ENCODE peak calls at places on chromosome 17, in six cellular contexts. N is tibial artery, C is BE2C, D is fibroblast of lung, Z is adrenal gland, L is cardiac muscle cell. K is an unnamed sample. For H3K4me1 and H3K36me3, the result is how much of the 10 kb centered on the place peaks cover.

GRCh38 chr17:10295728-10296343 is 77.0 kb downstream of the MYH13 start:
- DNase-seq in C (no peak), N (no peak), Z (peak), L (peak), D (peak), K (peak)

GRCh38 chr17:47262586-47262985 is 9.0 kb downstream of the ITGB3 start:
- DNase-seq in N (no peak), C (no peak), Z (no peak), D (no peak), L (no peak), K (no peak)

GRCh38 chr17:42675984-42676423 is 790 bp downstream of the PLEKHH3 start:
- DNase-seq in N (peak), L (peak), D (peak), C (peak), Z (peak), K (peak)

GRCh38 chr17:8489841-8490240 is 54.2 kb downstream of the NDEL1 start:
- DNase-seq in D (no peak), C (no peak), Z (no peak), L (no peak), N (no peak), K (no peak)

GRCh38 chr17:66737524-66737923 is 97.4 kb upstream of the CACNG5 start:
- DNase-seq in D (peak), Z (no peak), N (no peak), C (peak), L (peak), K (no peak)

GRCh38 chr17:58032691-58033415 is 25.8 kb upstream of the SRSF1 start:
- DNase-seq in D (no peak), N (no peak), Z (no peak), L (no peak), C (no peak), K (no peak)

GRCh38 chr17:52140601-52141000 is 17.9 kb downstream of the CA10 start:
- DNase-seq in C (no peak), N (no peak), Z (no peak), L (no peak), D (no peak), K (no peak)

GRCh38 chr17:38454528-38454927 is 26.3 kb downstream of the ARHGAP23 start:
- DNase-seq in C (peak), Z (peak), D (peak), N (peak), L (peak), K (peak)

GRCh38 chr17:6643460-6644125 is 2.7 kb downstream of the TXNDC17 start:
- DNase-seq in D (no peak), N (no peak), L (peak), Z (no peak), C (no peak), K (no peak)

GRCh38 chr17:828761-829160 is 46.6 kb downstream of the MRM3 start:
- DNase-seq in L (no peak), Z (no peak), C (no peak), D (no peak), N (no peak), K (no peak)

GRCh38 chr17:76382803-76383644 is 1.4 kb upstream of the SPHK1 start:
- DNase-seq in Z (peak), N (no peak), C (peak), L (peak), D (peak), K (peak)

GRCh38 chr17:34511931-34512330 is 67.5 kb upstream of the TMEM132E start:
- DNase-seq in L (no peak), C (no peak), Z (no peak), N (no peak), D (no peak), K (no peak)

GRCh38 chr17:2865228-2865627 is 69.0 kb downstream of the RAP1GAP2 start:
- DNase-seq in D (no peak), L (no peak), Z (no peak), C (no peak), N (no peak), K (no peak)

GRCh38 chr17:2871720-2872119 is 75.5 kb downstream of the RAP1GAP2 start:
- DNase-seq in D (no peak), N (no peak), L (no peak), Z (no peak), C (no peak), K (no peak)

GRCh38 chr17:2869604-2870003 is 73.4 kb downstream of the RAP1GAP2 start:
- DNase-seq in Z (no peak), N (no peak), D (no peak), C (no peak), L (no peak), K (no peak)

GRCh38 chr17:2871205-2871604 is 75.0 kb downstream of the RAP1GAP2 start:
- DNase-seq in D (no peak), C (no peak), L (no peak), Z (no peak), N (no peak), K (no peak)

DNA sequence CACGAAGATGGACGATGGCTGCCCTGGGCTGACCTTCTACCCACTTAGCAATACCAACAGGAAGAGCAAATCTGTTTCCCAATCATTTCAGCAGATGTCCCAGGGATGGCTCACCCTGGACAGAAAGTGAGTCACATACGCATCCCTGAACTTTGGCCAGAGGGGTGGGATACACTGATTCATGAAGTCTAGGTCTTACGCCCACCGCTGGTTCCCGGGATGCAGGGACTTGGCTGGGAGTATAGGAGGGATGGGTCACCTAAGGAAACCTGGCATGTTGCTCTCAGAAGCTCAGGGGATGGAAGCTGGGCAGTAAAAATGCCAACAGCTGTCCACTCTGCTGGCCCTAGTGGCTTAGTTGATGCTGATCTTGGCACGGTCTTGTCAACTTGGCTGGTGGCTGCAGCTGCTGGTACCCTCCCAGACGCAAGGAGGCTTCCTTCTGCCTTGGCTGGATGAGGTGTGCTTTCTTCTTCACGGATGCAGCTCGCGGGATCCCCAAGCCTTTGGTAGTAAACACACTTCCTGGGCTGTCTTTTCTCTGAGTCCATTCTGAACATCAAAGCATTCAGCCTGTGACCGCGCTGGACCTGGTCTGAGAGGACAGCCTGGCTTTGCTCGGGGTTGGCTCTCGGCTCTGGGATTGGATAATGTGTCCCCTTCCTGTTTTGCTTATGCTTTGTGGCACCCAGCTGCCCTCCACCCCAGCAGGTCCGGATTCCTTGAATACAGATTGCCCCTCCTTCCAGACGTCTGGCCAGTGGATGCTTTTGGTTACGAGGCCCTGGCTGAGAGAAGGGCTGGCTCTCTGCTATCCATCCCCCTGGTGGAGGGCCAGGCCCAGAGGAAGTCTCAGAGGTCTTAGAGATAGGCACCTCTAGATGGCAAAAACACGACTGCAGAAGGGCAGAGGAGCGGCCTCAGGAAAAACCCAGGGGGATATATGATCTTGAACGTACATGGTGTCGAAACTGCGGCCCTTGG is 71.5 kb downstream of the RAP1GAP2 start:
- DNase-seq in Z (no peak), D (peak), L (peak), C (no peak), N (no peak), K (no peak)
- H3K4me3 ChIP-seq in Z (no peak), D (no peak), L (no peak), C (no peak), N (no peak), K (no peak)

GRCh38 chr17:41654908-41655607 is 30.7 kb upstream of the KRT17 start:
- DNase-seq in N (no peak), Z (no peak), D (no peak), L (no peak), C (no peak), K (no peak)

GRCh38 chr17:41651625-41652460 is 27.5 kb upstream of the KRT17 start:
- DNase-seq in C (no peak), N (no peak), L (no peak), D (no peak), Z (no peak), K (peak)

GRCh38 chr17:41652461-41652960 is 28.1 kb upstream of the KRT17 start:
- DNase-seq in Z (no peak), L (no peak), N (no peak), D (no peak), C (no peak), K (no peak)

GRCh38 chr17:41654134-41654907 is 29.9 kb upstream of the KRT17 start:
- DNase-seq in D (no peak), L (no peak), N (no peak), C (no peak), Z (no peak), K (no peak)

DNA sequence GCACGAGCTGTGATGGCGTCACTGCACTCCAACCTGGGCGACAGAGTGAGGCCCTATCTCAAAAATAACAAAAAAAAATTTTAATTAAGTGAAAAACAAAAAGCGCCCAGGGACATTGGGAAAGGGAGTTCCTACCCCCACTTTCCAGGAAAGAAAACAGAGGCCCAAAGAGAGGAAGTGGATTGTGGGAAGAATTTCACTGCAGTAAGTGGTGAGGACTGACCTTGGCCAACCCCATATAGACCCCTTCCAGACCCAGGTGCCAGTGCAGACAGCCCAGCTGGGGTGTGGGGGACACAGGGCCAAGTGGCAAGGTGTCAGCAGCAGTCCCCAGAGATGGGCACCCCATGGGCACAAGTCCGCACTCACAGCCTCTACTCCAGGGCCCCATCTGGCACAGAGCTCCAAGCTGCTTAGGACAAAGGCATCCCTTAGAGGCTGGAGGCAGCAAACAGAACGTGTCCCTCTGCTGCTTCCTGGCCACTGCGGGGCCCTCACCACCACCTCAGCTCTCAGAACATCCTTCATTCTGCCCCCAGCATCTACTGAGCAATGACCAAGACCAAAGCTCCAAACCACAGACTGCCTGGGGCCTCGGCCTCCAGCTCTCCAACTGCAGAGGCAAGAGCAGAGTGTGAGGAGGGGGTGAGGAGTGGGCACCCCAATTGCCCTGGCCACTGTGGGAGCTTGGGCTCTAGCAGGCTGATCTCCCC is 29.2 kb upstream of the KRT17 start:
- DNase-seq in C (no peak), D (no peak), N (no peak), L (no peak), Z (no peak), K (no peak)
- H3K4me1 ChIP-seq in C (under half), D (under half), N (under half), L (under half), Z (under half), K (under half)

DNA sequence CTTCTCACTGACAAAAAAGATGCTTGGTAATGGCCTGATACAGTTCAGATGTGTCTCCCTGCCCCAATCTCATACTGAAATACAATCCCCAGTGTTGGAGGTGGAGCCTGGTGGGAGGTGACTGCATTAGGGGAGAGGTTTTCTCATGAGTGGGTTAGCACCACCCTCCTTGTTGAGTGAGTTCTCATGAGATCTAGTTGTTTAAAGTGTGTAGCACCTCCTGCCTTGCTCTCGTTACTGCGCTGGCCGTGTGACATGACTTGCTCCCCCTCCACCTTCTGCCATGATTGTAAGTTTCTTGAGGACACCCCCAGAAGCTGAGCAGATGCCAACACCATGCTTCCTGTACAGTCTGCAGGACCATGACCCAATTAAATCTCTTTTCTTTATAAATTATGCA is 5.0 kb downstream of the TSR1 start:
- DNase-seq in C (no peak), D (no peak), N (no peak), L (no peak), Z (no peak), K (no peak)
- H3K36me3 ChIP-seq in C (half or more), D (under half), N (under half), L (half or more), Z (half or more), K (under half)

GRCh38 chr17:3960764-3961163 is 3.5 kb downstream of the ATP2A3 start:
- DNase-seq in N (no peak), Z (peak), C (no peak), D (peak), L (peak), K (no peak)
- H3K4me3 ChIP-seq in N (no peak), Z (no peak), C (no peak), D (no peak), L (no peak), K (no peak)

GRCh38 chr17:45293413-45294211 is 23.2 kb downstream of the MAP3K14 start:
- DNase-seq in Z (peak), L (peak), D (peak), N (peak), C (peak), K (peak)

GRCh38 chr17:45292696-45293412 is 24.0 kb downstream of the MAP3K14 start:
- DNase-seq in C (no peak), L (no peak), Z (peak), N (no peak), D (no peak), K (peak)

GRCh38 chr17:45290269-45290765 is 26.5 kb downstream of the MAP3K14 start:
- DNase-seq in D (no peak), C (no peak), N (no peak), Z (no peak), L (no peak), K (no peak)

GRCh38 chr17:45289316-45290268 is 27.2 kb downstream of the MAP3K14 start:
- DNase-seq in D (no peak), C (no peak), L (no peak), Z (peak), N (no peak), K (no peak)

DNA sequence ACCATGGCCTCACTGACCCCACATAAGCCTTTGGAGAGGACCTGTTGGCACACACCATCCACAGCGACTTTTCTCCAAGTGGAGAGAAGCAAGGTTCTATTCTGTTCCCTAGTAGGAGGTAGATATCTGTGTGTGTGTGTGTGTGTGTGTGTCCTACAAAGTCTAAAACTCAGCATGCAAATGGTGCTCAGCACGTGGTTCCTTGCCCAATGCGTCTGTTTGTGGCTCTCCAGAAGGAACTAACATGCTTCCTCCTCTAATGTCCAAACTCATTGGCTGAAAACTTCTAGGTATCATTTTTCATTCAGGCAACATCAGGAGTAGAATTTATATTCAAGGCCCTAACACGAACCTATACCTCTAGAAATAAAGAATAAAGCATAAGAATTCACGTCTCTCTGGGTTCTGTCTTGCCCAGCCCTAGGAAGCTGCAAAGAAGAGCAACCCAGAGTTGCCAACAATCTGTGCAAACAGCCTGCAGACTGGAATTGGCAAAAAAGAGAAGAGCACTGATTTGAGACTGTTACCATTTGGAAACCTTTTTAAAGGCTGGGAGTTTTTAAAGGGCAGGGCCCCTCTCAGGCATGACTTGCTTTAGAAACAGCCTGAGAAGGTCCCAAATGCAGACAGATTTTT is 25.5 kb downstream of the MAP3K14 start:
- DNase-seq in C (no peak), D (no peak), N (peak), Z (peak), L (no peak), K (no peak)
- H3K4me1 ChIP-seq in C (half or more), D (under half), N (half or more), Z (half or more), L (half or more), K (under half)

DNA sequence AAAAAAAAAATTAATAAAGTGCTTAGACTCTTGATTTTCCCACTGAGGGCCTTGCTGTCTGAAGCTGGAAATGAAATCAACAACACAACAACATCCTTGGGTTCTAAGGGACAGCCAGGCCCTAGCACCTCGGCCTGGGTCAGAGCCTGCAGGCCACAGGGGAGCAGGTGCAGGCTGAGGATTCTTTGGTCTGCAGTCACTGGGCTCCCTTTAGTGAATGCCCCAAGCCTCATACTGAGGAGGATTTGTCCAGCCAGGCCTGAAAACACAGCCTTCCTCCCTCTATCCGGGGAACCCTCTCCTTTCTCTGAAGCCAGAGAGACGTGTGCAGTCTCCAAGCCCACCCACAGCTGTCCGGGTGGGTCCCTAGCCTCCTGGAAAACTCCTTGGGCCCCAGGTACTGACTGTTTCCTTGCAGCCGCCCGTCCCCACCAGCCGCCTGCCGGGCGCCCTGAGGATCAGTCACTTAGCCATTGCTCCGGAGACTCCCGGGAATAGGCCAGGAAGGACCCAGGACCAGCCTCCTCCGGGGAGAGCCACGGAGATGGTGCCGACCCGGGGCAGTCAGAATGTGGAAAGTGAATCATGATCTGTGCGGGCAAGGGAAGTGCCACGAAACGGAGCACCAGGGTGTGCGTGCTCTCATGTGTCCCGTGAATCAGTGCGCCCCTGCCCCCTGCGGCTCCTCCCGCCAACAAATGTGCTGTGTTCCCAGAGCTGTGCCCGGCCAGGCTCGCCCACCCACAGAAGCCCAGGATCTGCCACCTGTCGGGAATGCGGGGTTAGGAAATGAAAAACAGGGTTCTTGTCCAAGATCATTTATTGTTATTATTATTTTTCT is 91.0 kb downstream of the RTN4RL1 start:
- DNase-seq in L (no peak), Z (no peak), N (no peak), C (no peak), D (no peak), K (no peak)
- H3K36me3 ChIP-seq in L (under half), Z (under half), N (under half), C (under half), D (under half), K (under half)

DNA sequence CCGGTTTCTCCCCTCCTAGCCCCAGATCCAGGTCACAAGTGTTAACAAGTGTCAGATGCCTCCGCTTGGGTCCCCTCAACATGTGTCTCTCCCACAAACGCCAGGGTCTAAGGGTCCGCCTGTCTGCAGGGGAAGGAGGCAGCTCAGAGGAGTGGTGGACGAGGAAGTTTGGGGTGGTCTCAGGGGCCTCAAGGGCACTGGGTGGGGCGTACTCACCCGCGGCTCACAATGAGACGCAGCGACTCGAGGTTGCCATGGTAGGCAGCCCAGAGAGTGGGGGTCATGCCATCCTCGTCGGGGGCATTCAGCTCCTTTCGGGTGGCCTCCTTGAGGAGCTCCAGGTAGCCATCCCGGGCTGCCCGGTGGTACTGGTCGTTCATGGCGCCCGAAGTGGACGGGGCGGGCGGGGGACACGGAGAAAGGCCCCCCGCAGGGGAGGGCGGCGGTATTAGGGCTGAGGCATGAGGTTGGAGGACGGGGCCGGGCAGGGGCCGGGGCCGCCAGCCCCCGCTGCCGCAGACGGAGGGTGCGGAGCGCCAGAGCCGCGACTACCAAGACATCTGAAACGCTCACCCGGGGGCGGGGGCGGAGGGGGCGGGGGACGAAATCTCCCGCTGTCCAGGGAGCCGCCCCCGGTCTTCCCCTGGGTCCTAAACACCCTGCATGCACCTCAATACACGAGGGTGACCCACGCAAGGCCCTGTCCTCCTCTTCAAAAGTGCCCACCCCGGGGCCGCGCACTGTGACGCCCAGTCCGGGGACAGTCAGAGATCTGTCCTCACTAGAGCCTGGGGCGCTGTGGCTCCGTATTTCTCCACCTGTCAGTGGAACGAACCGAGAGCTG is at the start of gene USH1G:
- DNase-seq in D (peak), C (no peak), L (peak), N (no peak), Z (no peak), K (no peak)
- H3K4me3 ChIP-seq in D (no peak), C (no peak), L (peak), N (no peak), Z (peak), K (no peak)

K was measured in aorta.